ENCODE peak calls at places on chromosomes 5 and 9, in eight cellular contexts. P is bronchial epithelial cell; E is SK-N-SH; M is mucosa of descending colon; D is left ventricle myocardium inferior; G is CD8-positive, alpha-beta memory T cell; X is stomach; F is heart right ventricle. K is an unnamed sample.
A peak's percentile ranks its signal among the peaks of the same experiment; 100 is the strongest.

GRCh38 chr5:11790201-11790600 is 114.0 kb downstream of the CTNND2 start:
- DNase-seq in P (no peak), E (no peak), M (no peak), D (no peak), G (no peak), X (no peak), F (no peak), K (no peak)

GRCh38 chr5:158267228-158267627 is 408.3 kb upstream of the CLINT1 start:
- DNase-seq in P (no peak), E (no peak), M (no peak), D (no peak), G (no peak), X (no peak), F (no peak), K (no peak)

GRCh38 chr5:81778642-81779041 is 27.7 kb upstream of the SSBP2 start:
- DNase-seq in P (peak; percentile 57), E (no peak), M (no peak), D (no peak), G (no peak), X (no peak), F (no peak), K (no peak)

GRCh38 chr9:98607787-98608186 is 100.9 kb downstream of the GABBR2 start:
- DNase-seq in P (peak; percentile 19), E (no peak), M (no peak), D (no peak), G (no peak), X (no peak), F (no peak), K (no peak)

GRCh38 chr9:69542942-69543704 is 129.0 kb downstream of the APBA1 start:
- DNase-seq in P (no peak), E (peak; percentile 61), M (no peak), D (peak; percentile 31), G (no peak), X (no peak), F (peak; percentile 25), K (peak; percentile 38)

GRCh38 chr9:137460363-137461315 is 1.5 kb upstream of the NSMF start:
- DNase-seq in P (no peak), E (peak; percentile 38), M (peak; percentile 62), D (no peak), G (no peak), X (no peak), F (no peak), K (peak; percentile 59)

GRCh38 chr5:91848453-91848852 is 465.3 kb upstream of the ARRDC3 start:
- DNase-seq in P (peak; percentile 68), E (no peak), M (no peak), D (no peak), G (no peak), X (no peak), F (no peak), K (no peak)

GRCh38 chr5:181056431-181056830 is 16.4 kb downstream of the BTNL9 start:
- DNase-seq in P (no peak), E (no peak), M (no peak), D (no peak), G (no peak), X (no peak), F (no peak), K (no peak)

GRCh38 chr5:153523831-153524230 is 33.4 kb downstream of the GRIA1 start:
- DNase-seq in P (peak; percentile 48), E (no peak), M (no peak), D (peak; percentile 21), G (no peak), X (no peak), F (peak; percentile 18), K (no peak)

GRCh38 chr9:82109626-82110025 is 121.1 kb downstream of the SPATA31D1 start:
- DNase-seq in P (no peak), E (no peak), M (no peak), D (no peak), G (no peak), X (no peak), F (no peak), K (no peak)

GRCh38 chr5:177312649-177313181 is 1.0 kb upstream of the MXD3 start:
- DNase-seq in P (no peak), E (peak; percentile 49), M (peak; percentile 79), D (no peak), G (no peak), X (no peak), F (no peak), K (peak; percentile 72)

GRCh38 chr9:14245901-14246525 is 67.9 kb downstream of the NFIB start:
- DNase-seq in P (no peak), E (no peak), M (no peak), D (no peak), G (no peak), X (no peak), F (no peak), K (no peak)

GRCh38 chr5:111530298-111530740 is 18.0 kb upstream of the STARD4 start:
- DNase-seq in P (peak; percentile 54), E (no peak), M (peak; percentile 81), D (peak; percentile 69), G (peak; percentile 67), X (peak; percentile 37), F (peak; percentile 60), K (no peak)

GRCh38 chr5:115440782-115441451 is 103.7 kb downstream of the FEM1C start:
- DNase-seq in P (peak; percentile 47), E (no peak), M (no peak), D (no peak), G (no peak), X (no peak), F (no peak), K (no peak)

GRCh38 chr9:70466976-70467551 is 52.6 kb upstream of the KLF9 start:
- DNase-seq in P (peak; percentile 96), E (no peak), M (no peak), D (no peak), G (no peak), X (no peak), F (no peak), K (no peak)

GRCh38 chr5:82277613-82277986 is 554 bp downstream of the RPS23 start:
- DNase-seq in P (no peak), E (peak; percentile 8), M (no peak), D (no peak), G (no peak), X (no peak), F (no peak), K (no peak)

GRCh38 chr5:154986151-154986550 is 27.4 kb upstream of the KIF4B start:
- DNase-seq in P (no peak), E (no peak), M (no peak), D (no peak), G (no peak), X (no peak), F (no peak), K (no peak)

GRCh38 chr5:111498346-111498745 is 14.0 kb downstream of the STARD4 start:
- DNase-seq in P (no peak), E (no peak), M (no peak), D (no peak), G (no peak), X (no peak), F (no peak), K (no peak)

GRCh38 chr5:42982107-42982622 is 58.0 kb downstream of the ANXA2R start:
- DNase-seq in P (no peak), E (no peak), M (no peak), D (no peak), G (no peak), X (no peak), F (peak; percentile 21), K (no peak)

GRCh38 chr5:114317751-114318150 is 44.1 kb upstream of the KCNN2 start:
- DNase-seq in P (no peak), E (no peak), M (no peak), D (no peak), G (no peak), X (no peak), F (no peak), K (no peak)

GRCh38 chr9:84154320-84154719 is 173.7 kb downstream of the RMI1 start:
- DNase-seq in P (peak; percentile 31), E (no peak), M (no peak), D (no peak), G (no peak), X (no peak), F (no peak), K (no peak)

GRCh38 chr5:74543162-74543995 is 97.1 kb downstream of the ENC1 start:
- DNase-seq in P (peak; percentile 93), E (peak; percentile 15), M (no peak), D (no peak), G (no peak), X (no peak), F (no peak), K (peak; percentile 35)
- H3K4me3 ChIP-seq in P (no peak overlapping the region), E (peak overlapping the region; percentile 38), M (no peak overlapping the region), D (no peak overlapping the region), G (no peak overlapping the region), X (no peak overlapping the region), F (no peak overlapping the region), K (no peak overlapping the region)

DNA sequence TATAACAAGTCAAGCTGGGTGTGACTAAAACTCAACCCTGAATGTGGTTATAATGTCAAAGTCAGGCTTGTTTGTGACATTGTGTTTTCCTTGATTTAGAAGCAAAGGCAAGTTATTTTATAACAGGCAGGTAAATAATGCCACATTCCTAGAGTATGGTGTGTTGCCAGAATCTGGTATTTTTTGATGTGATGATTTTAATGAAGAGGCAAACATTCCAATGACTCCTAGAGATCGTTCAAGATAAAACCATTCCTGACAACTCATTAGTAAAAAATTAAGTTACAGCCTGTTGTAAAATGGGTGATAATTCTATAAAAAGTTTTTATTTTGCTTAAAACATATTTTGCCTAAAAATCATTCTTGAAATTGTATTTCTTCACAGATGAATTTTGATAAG is 60.0 kb downstream of the RAB14 start:
- DNase-seq in P (no peak), E (no peak), M (no peak), D (no peak), G (no peak), X (no peak), F (no peak), K (no peak)
- H3K36me3 ChIP-seq in P (peaks cover 8% of the 10 kb centered on the region), E (peaks cover 77% of the 10 kb centered on the region), M (no peaks in the 10 kb centered on the region), D (peaks cover 83% of the 10 kb centered on the region), G (peaks cover 62% of the 10 kb centered on the region), X (peaks cover 45% of the 10 kb centered on the region), F (no peaks in the 10 kb centered on the region), K (no peaks in the 10 kb centered on the region)

GRCh38 chr5:27216367-27216941 is 178.1 kb upstream of the CDH9 start:
- DNase-seq in P (no peak), E (no peak), M (no peak), D (no peak), G (no peak), X (no peak), F (no peak), K (no peak)

GRCh38 chr5:27221410-27221809 is 183.0 kb upstream of the CDH9 start:
- DNase-seq in P (no peak), E (no peak), M (no peak), D (no peak), G (no peak), X (no peak), F (no peak), K (no peak)

GRCh38 chr5:27220752-27221151 is 182.4 kb upstream of the CDH9 start:
- DNase-seq in P (no peak), E (no peak), M (no peak), D (no peak), G (no peak), X (no peak), F (no peak), K (no peak)

GRCh38 chr5:27217160-27217956 is 179.0 kb upstream of the CDH9 start:
- DNase-seq in P (no peak), E (no peak), M (no peak), D (no peak), G (no peak), X (no peak), F (no peak), K (no peak)

GRCh38 chr5:27217977-27218376 is 179.6 kb upstream of the CDH9 start:
- DNase-seq in P (no peak), E (no peak), M (no peak), D (no peak), G (no peak), X (no peak), F (no peak), K (no peak)
- H3K4me3 ChIP-seq in P (no peak overlapping the region), E (no peak overlapping the region), M (no peak overlapping the region), D (no peak overlapping the region), G (no peak overlapping the region), X (no peak overlapping the region), F (no peak overlapping the region), K (no peak overlapping the region)

GRCh38 chr5:142313275-142313674 is 11.5 kb downstream of the SPRY4 start:
- DNase-seq in P (no peak), E (no peak), M (no peak), D (no peak), G (no peak), X (no peak), F (no peak), K (no peak)
- H3K36me3 ChIP-seq in P (peaks cover 2% of the 10 kb centered on the region), E (peaks cover 40% of the 10 kb centered on the region), M (no peaks in the 10 kb centered on the region), D (peaks cover 27% of the 10 kb centered on the region), G (no peaks in the 10 kb centered on the region), X (no peaks in the 10 kb centered on the region), F (no peaks in the 10 kb centered on the region), K (peaks cover 54% of the 10 kb centered on the region)

K was measured in H7.